ENCODE peak calls at places on chromosomes 12 and 14, in five cellular contexts. N is lower leg skin, L is A673, D is heart right ventricle, C is mesenchymal stem cell. T is an unnamed sample.

GRCh38 chr12:1212529-1212928 is 221.5 kb downstream of the ERC1 start:
- DNase-seq in L (no peak), C (no peak), D (no peak), N (no peak), T (no peak)

GRCh38 chr14:76484355-76484754 is 108.4 kb downstream of the ESRRB start:
- DNase-seq in N (no peak), D (no peak), L (no peak), C (no peak), T (no peak)

GRCh38 chr12:40215977-40216376 is 8.8 kb upstream of the LRRK2 start:
- DNase-seq in N (no peak), L (no peak), D (no peak), C (peak), T (no peak)

GRCh38 chr14:22830329-22831010 is 783 bp downstream of the MRPL52 start:
- DNase-seq in N (no peak), D (no peak), C (no peak), L (no peak), T (no peak)

GRCh38 chr12:94247256-94247655 is 98.9 kb downstream of the PLXNC1 start:
- DNase-seq in C (no peak), N (no peak), L (no peak), D (no peak), T (no peak)

GRCh38 chr14:32657081-32657480 is 281.6 kb upstream of the NPAS3 start:
- DNase-seq in C (peak), L (peak), N (peak), D (no peak), T (no peak)

GRCh38 chr12:131281016-131281415 is 327.3 kb downstream of the ADGRD1 start:
- DNase-seq in L (no peak), C (no peak), D (no peak), N (no peak), T (peak)

GRCh38 chr12:87038098-87038497 is 781.9 kb upstream of the MGAT4C start:
- DNase-seq in D (no peak), L (no peak), C (no peak), N (no peak), T (no peak)

GRCh38 chr14:90969493-90970166 is 90.8 kb downstream of the RPS6KA5 start:
- DNase-seq in L (no peak), N (no peak), D (no peak), C (peak), T (no peak)

GRCh38 chr14:100078216-100078780 is 13.1 kb downstream of the EVL start:
- DNase-seq in L (no peak), D (no peak), N (no peak), C (no peak), T (no peak)

GRCh38 chr14:45177081-45177480 is 41.4 kb downstream of the FANCM start:
- DNase-seq in L (peak), D (no peak), C (peak), N (no peak), T (no peak)

GRCh38 chr12:1457901-1458300 is 136.5 kb downstream of the FBXL14 start:
- DNase-seq in D (no peak), L (no peak), C (peak), N (no peak), T (no peak)

GRCh38 chr12:107891967-107892366 is 117.5 kb downstream of the ASCL4 start:
- DNase-seq in N (no peak), D (no peak), C (peak), L (peak), T (no peak)

GRCh38 chr14:36443374-36443773 is 76.7 kb downstream of the NKX2-1 start:
- DNase-seq in D (no peak), N (no peak), L (peak), C (no peak), T (no peak)

GRCh38 chr12:27076930-27077329 is 5.4 kb downstream of the C12orf71 start:
- DNase-seq in C (no peak), L (no peak), D (no peak), N (no peak), T (no peak)

GRCh38 chr12:103468837-103469236 is 26.9 kb downstream of the C12orf42 start:
- DNase-seq in N (no peak), D (no peak), L (no peak), C (no peak), T (no peak)

GRCh38 chr12:15131462-15131861 is 89.8 kb downstream of the RERG start:
- DNase-seq in L (no peak), C (peak), N (no peak), D (no peak), T (no peak)

GRCh38 chr12:91704446-91704845 is 441.2 kb downstream of the BTG1 start:
- DNase-seq in C (no peak), L (no peak), N (no peak), D (no peak), T (no peak)

GRCh38 chr12:117472983-117473382 is 111.6 kb upstream of the NOS1 start:
- DNase-seq in N (no peak), L (peak), D (no peak), C (no peak), T (no peak)

GRCh38 chr12:40829738-40830144 is 137.5 kb downstream of the CNTN1 start:
- DNase-seq in D (no peak), N (no peak), C (no peak), L (peak), T (no peak)

GRCh38 chr12:52019123-52019770 is 12.5 kb downstream of the TAMALIN start:
- DNase-seq in D (no peak), N (no peak), L (no peak), C (no peak), T (no peak)

GRCh38 chr12:131827961-131828534 is at the start of gene MMP17:
- DNase-seq in D (peak), C (peak), N (no peak), L (peak), T (peak)

GRCh38 chr12:47799357-47799955 is 20.2 kb downstream of the HDAC7 start:
- DNase-seq in L (no peak), N (no peak), C (no peak), D (peak), T (no peak)

GRCh38 chr12:21169878-21170472 is 39.0 kb downstream of the SLCO1B1 start:
- DNase-seq in N (no peak), C (peak), D (no peak), L (peak), T (no peak)

GRCh38 chr12:16499617-16500016 is 106.3 kb downstream of the LMO3 start:
- DNase-seq in C (no peak), N (no peak), D (no peak), L (no peak), T (no peak)

GRCh38 chr12:131351319-131352028 is 359.4 kb upstream of the SFSWAP start:
- DNase-seq in N (no peak), C (no peak), D (no peak), L (peak), T (peak)

GRCh38 chr14:36493761-36494160 is 26.3 kb downstream of the NKX2-1 start:
- DNase-seq in C (no peak), L (peak), D (no peak), N (no peak), T (no peak)

GRCh38 chr12:126908765-126909142 is 1358.2 kb upstream of the TMEM132C start:
- DNase-seq in N (no peak), L (no peak), C (no peak), D (no peak), T (no peak)

GRCh38 chr12:96473394-96474093 is 15.8 kb upstream of the CFAP54 start:
- DNase-seq in C (no peak), L (no peak), N (no peak), D (no peak), T (no peak)

GRCh38 chr12:47854531-47854930 is 34.8 kb upstream of the HDAC7 start:
- DNase-seq in C (no peak), D (no peak), N (no peak), L (no peak), T (no peak)

GRCh38 chr12:63070709-63071108 is 80.3 kb downstream of the AVPR1A start:
- DNase-seq in D (no peak), N (no peak), C (no peak), L (no peak), T (no peak)

GRCh38 chr12:10736460-10736859 is 13.3 kb upstream of the YBX3 start:
- DNase-seq in D (no peak), N (no peak), L (no peak), C (no peak), T (no peak)

GRCh38 chr14:45085004-45085403 is 1.1 kb downstream of the PRPF39 start:
- DNase-seq in N (no peak), D (no peak), L (peak), C (peak), T (no peak)

GRCh38 chr12:121099779-121100178 is 32.9 kb upstream of the P2RX7 start:
- DNase-seq in C (no peak), N (no peak), D (no peak), L (no peak), T (no peak)

GRCh38 chr12:121095544-121096198 is 37.0 kb upstream of the P2RX7 start:
- DNase-seq in N (peak), D (peak), L (peak), C (peak), T (peak)

GRCh38 chr12:121093487-121093891 is 39.2 kb upstream of the P2RX7 start:
- DNase-seq in C (no peak), L (no peak), D (no peak), N (no peak), T (no peak)

GRCh38 chr12:121092034-121092433 is 40.6 kb upstream of the P2RX7 start:
- DNase-seq in D (no peak), L (no peak), N (no peak), C (no peak), T (no peak)

DNA sequence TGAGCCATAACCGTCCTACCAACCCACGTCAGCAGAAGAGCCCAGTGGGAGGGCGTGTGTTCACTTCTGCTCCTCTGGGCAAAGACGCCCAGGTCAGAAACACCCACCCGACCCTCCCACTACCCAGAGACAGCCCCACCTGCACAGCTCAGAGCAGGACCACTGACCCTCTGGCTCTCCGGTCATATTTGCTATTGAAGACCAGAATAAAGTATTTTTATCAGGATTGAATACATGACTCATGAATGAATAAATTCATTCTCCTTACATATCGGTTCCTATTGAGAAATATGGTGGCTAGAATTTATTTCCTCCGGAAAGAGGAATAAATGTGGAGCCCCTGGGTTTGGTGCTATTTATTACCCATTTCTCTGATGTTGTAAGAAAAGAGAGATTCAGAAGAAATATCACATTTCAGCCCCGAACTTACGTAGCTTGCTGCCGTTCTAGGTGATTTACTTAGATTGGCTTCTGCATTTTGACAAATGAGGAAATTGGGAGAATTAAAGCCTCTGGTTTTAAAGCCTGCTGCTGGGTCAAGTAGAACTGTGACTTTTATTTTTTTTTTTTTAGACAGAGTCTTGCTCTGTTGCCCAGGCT is 36.4 kb upstream of the P2RX7 start:
- DNase-seq in C (no peak), N (no peak), L (peak), D (no peak), T (no peak)
- H3K4me3 ChIP-seq in C (peak), N (no peak), L (peak), D (peak), T (peak)

GRCh38 chr12:54980341-54980740 is 4.2 kb downstream of the TESPA1 start:
- DNase-seq in L (no peak), D (no peak), C (no peak), N (no peak), T (no peak)
- H3K4me3 ChIP-seq in L (no peak), D (no peak), C (no peak), N (no peak), T (no peak)

GRCh38 chr12:46752396-46752795 is 73.4 kb downstream of the SLC38A4 start:
- DNase-seq in C (peak), N (no peak), D (no peak), L (peak), T (no peak)
- H3K4me3 ChIP-seq in C (no peak), N (no peak), D (no peak), L (no peak), T (no peak)

GRCh38 chr14:64549805-64550538 is at the start of gene PPP1R36:
- DNase-seq in D (peak), L (peak), N (no peak), C (peak), T (no peak)
- H3K4me3 ChIP-seq in D (peak), L (peak), N (peak), C (peak), T (peak)

DNA sequence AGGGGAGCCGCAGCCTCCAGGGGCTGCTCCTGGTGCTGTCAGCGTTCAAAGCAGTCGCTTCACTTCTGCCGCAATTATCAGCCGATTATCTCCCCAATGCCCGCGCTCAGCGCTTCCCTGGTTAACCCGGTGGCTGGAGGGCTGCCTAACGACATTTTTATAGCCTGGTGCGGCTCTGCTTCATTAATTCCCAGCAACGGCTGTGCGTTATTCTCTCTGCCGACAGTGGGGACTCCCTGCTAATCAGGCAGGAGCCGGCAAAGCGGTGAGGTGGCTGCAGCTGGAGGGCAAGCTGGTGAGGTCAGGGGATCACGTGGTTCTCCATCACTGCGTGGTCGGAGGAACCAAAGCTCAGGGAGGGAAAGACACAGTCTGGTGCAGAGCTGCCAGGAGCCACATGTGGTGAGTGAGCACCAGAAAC is 62.9 kb downstream of the GLRX5 start:
- DNase-seq in L (peak), N (no peak), C (no peak), D (no peak), T (no peak)
- H3K4me3 ChIP-seq in L (no peak), N (no peak), C (peak), D (no peak), T (no peak)

DNA sequence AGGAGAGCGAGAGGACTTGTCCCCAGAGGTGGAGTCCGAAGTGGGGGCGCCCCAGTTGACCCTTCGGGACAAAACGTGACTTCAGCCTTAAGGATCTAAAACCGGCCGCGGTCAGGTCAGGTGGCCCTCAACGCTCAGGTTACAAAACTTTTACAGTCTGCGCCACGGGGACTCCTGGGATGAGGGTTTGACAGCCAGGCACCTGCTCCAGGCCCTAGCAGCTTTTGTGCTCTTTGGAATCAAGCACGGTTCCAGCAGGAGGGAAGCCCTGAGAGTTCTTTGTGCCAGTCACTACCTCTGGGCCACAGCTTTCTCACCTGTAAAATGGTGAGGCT is 337 bp downstream of the ZC2HC1C start:
- DNase-seq in N (no peak), C (no peak), D (no peak), L (no peak), T (no peak)
- H3K4me3 ChIP-seq in N (no peak), C (peak), D (peak), L (peak), T (peak)

GRCh38 chr12:81078469-81079196 is 754 bp downstream of the ACSS3 start:
- DNase-seq in L (peak), N (no peak), D (no peak), C (peak), T (peak)

GRCh38 chr12:81077686-81078441 is at the start of gene ACSS3:
- DNase-seq in D (peak), L (peak), C (peak), N (peak), T (peak)

GRCh38 chr12:81080431-81080983 is 2.6 kb downstream of the ACSS3 start:
- DNase-seq in N (no peak), C (no peak), L (peak), D (no peak), T (no peak)

GRCh38 chr12:81077329-81077685 is 572 bp upstream of the ACSS3 start:
- DNase-seq in D (peak), C (peak), N (no peak), L (no peak), T (peak)

GRCh38 chr12:81079280-81080076 is 1.6 kb downstream of the ACSS3 start:
- DNase-seq in N (no peak), L (peak), C (no peak), D (no peak), T (no peak)
- H3K4me3 ChIP-seq in N (no peak), L (peak), C (peak), D (peak), T (peak)

DNA sequence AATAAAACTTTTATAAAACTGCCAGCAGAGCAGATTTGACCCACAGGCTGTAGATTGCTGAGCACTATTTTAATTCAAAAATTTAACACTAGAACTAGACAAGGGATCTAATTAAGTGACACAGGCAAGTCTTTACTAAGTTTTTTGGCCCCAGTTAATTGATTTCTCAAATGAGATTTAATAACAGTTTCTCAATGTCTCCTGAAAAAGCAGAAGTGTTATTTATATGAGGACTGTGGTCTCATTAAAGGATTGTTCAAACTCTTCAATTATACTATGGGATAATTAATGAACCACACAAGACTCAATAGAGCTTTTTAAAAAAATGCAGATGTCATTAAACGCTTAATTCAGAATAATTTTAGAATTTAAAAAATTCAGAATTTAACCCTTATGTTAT is 1.9 kb downstream of the HEATR5A start:
- DNase-seq in N (no peak), D (no peak), L (no peak), C (no peak), T (no peak)
- H3K4me3 ChIP-seq in N (no peak), D (no peak), L (no peak), C (peak), T (peak)

T was measured in left lung.